ENCODE peak calls at places on chromosomes 13 and 19, in ten cellular contexts. One of them, this sample, is unnamed.

GRCh38 chr13:98315902-98316301 is 138.8 kb upstream of the RNF113B start:
- DNase-seq in GM13977: no peak
- DNase-seq in CD8-positive, alpha-beta T cell: no peak
- DNase-seq in fibroblast of mammary gland: no peak
- DNase-seq in GM23338: no peak
- DNase-seq in choroid plexus epithelial cell: no peak
- DNase-seq in Caco-2: no peak
- DNase-seq in fibroblast of lung: no peak
- DNase-seq in AG04449: no peak
- DNase-seq in AG09319: no peak
- DNase-seq in this sample: no peak

GRCh38 chr19:49014870-49015255 is 2.0 kb downstream of the LHB start:
- DNase-seq in fibroblast of mammary gland: no peak
- DNase-seq in CD8-positive, alpha-beta T cell: no peak
- DNase-seq in fibroblast of lung: no peak
- DNase-seq in Caco-2: no peak
- DNase-seq in GM23338: no peak
- DNase-seq in AG09319: no peak
- DNase-seq in AG04449: no peak
- DNase-seq in choroid plexus epithelial cell: no peak
- DNase-seq in GM13977: peak; percentile 8
- DNase-seq in this sample: no peak

GRCh38 chr13:100209857-100210580 is 121.1 kb downstream of the PCCA start:
- DNase-seq in fibroblast of mammary gland: peak; percentile 84
- DNase-seq in fibroblast of lung: peak; percentile 75
- DNase-seq in GM13977: no peak
- DNase-seq in Caco-2: no peak
- DNase-seq in AG04449: no peak
- DNase-seq in choroid plexus epithelial cell: peak; percentile 47
- DNase-seq in CD8-positive, alpha-beta T cell: no peak
- DNase-seq in AG09319: peak; percentile 24
- DNase-seq in GM23338: no peak
- DNase-seq in this sample: no peak

GRCh38 chr19:44653977-44654784 is 10.5 kb downstream of the PVR start:
- DNase-seq in Caco-2: no peak
- DNase-seq in AG09319: no peak
- DNase-seq in GM13977: peak; percentile 88
- DNase-seq in GM23338: peak; percentile 82
- DNase-seq in CD8-positive, alpha-beta T cell: peak; percentile 62
- DNase-seq in AG04449: no peak
- DNase-seq in fibroblast of mammary gland: peak; percentile 41
- DNase-seq in choroid plexus epithelial cell: peak; percentile 63
- DNase-seq in fibroblast of lung: peak; percentile 55
- DNase-seq in this sample: no peak

GRCh38 chr19:6604906-6605305 is 14.0 kb upstream of the CD70 start:
- DNase-seq in GM13977: no peak
- DNase-seq in GM23338: no peak
- DNase-seq in fibroblast of mammary gland: no peak
- DNase-seq in fibroblast of lung: no peak
- DNase-seq in AG09319: no peak
- DNase-seq in AG04449: no peak
- DNase-seq in Caco-2: no peak
- DNase-seq in choroid plexus epithelial cell: no peak
- DNase-seq in CD8-positive, alpha-beta T cell: no peak
- DNase-seq in this sample: no peak

GRCh38 chr13:105083986-105084385 is 1451.5 kb downstream of the EFNB2 start:
- DNase-seq in GM13977: no peak
- DNase-seq in AG04449: no peak
- DNase-seq in GM23338: no peak
- DNase-seq in Caco-2: no peak
- DNase-seq in fibroblast of lung: no peak
- DNase-seq in choroid plexus epithelial cell: no peak
- DNase-seq in CD8-positive, alpha-beta T cell: no peak
- DNase-seq in fibroblast of mammary gland: no peak
- DNase-seq in AG09319: no peak
- DNase-seq in this sample: no peak

GRCh38 chr13:102702965-102703720 is 8.3 kb upstream of the METTL21C start:
- DNase-seq in CD8-positive, alpha-beta T cell: no peak
- DNase-seq in choroid plexus epithelial cell: peak; percentile 23
- DNase-seq in GM13977: no peak
- DNase-seq in GM23338: no peak
- DNase-seq in fibroblast of mammary gland: no peak
- DNase-seq in fibroblast of lung: peak; percentile 43
- DNase-seq in AG09319: no peak
- DNase-seq in AG04449: no peak
- DNase-seq in Caco-2: no peak
- DNase-seq in this sample: no peak

GRCh38 chr19:15177269-15178116 is 23.3 kb downstream of the NOTCH3 start:
- DNase-seq in GM13977: peak; percentile 92
- DNase-seq in choroid plexus epithelial cell: peak; percentile 70
- DNase-seq in fibroblast of mammary gland: peak; percentile 63
- DNase-seq in GM23338: peak; percentile 92
- DNase-seq in CD8-positive, alpha-beta T cell: peak; percentile 89
- DNase-seq in AG04449: no peak
- DNase-seq in AG09319: peak; percentile 19
- DNase-seq in fibroblast of lung: peak; percentile 65
- DNase-seq in Caco-2: no peak
- DNase-seq in this sample: peak; percentile 91

DNA sequence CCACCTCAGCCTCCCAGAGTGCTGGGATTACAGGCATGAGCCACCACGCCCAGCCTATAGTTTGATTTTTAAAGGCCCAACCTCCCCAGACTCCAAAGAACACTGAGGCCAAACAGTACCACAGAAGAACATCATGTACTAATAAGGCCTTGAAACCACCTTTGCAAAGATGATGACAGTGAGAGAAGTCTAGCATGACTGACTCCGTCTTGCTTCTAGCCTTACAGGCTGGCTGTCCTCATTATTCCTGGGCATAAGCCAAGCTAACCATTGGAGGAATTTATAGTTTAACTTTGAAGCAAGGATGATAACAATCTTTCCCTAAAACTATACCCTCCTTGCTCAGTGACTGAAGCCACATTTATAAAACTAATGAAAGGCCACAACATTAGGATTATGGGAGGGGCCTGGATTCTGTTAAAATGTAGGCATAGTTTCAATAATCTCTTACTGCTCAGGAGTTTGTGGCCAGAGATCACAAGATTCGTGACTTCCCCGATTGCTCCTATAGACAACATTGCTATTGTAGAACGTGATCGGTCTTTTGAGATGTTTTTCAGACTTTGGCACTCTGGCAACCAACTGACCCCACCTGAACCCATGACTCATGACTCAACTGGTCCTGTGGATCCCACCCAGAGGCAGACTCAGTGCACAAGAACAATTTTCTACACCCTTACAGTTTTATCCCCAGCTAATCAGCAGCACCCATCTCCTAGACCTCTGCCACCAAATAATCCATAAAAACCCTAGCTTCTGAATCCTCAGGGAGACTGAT is 17.6 kb downstream of the GPR42 start:
- DNase-seq in GM13977: no peak
- DNase-seq in AG04449: no peak
- DNase-seq in choroid plexus epithelial cell: peak; percentile 7
- DNase-seq in fibroblast of mammary gland: no peak
- DNase-seq in AG09319: no peak
- DNase-seq in Caco-2: no peak
- DNase-seq in fibroblast of lung: no peak
- DNase-seq in CD8-positive, alpha-beta T cell: no peak
- DNase-seq in GM23338: no peak
- DNase-seq in this sample: no peak
- TF ChIP-seq CTCF in GM13977: no peak
- TF ChIP-seq CTCF in AG04449: no peak
- TF ChIP-seq CTCF in choroid plexus epithelial cell: no peak
- TF ChIP-seq CTCF in fibroblast of mammary gland: no peak
- TF ChIP-seq CTCF in AG09319: no peak
- TF ChIP-seq CTCF in Caco-2: no peak
- TF ChIP-seq CTCF in fibroblast of lung: no peak
- TF ChIP-seq CTCF in CD8-positive, alpha-beta T cell: no peak
- TF ChIP-seq CTCF in GM23338: no peak
- TF ChIP-seq CTCF in this sample: no peak

GRCh38 chr19:2724148-2724557 is 3.0 kb upstream of the DIRAS1 start:
- DNase-seq in CD8-positive, alpha-beta T cell: no peak
- DNase-seq in choroid plexus epithelial cell: no peak
- DNase-seq in AG09319: no peak
- DNase-seq in GM13977: no peak
- DNase-seq in AG04449: no peak
- DNase-seq in Caco-2: no peak
- DNase-seq in fibroblast of lung: no peak
- DNase-seq in GM23338: peak; percentile 28
- DNase-seq in fibroblast of mammary gland: no peak
- DNase-seq in this sample: no peak
- TF ChIP-seq CTCF in CD8-positive, alpha-beta T cell: no peak
- TF ChIP-seq CTCF in choroid plexus epithelial cell: peak; percentile 12
- TF ChIP-seq CTCF in AG09319: no peak
- TF ChIP-seq CTCF in GM13977: no peak
- TF ChIP-seq CTCF in AG04449: no peak
- TF ChIP-seq CTCF in Caco-2: no peak
- TF ChIP-seq CTCF in fibroblast of lung: no peak
- TF ChIP-seq CTCF in GM23338: peak; percentile 8
- TF ChIP-seq CTCF in fibroblast of mammary gland: peak; percentile 5
- TF ChIP-seq CTCF in this sample: peak; percentile 18

DNA sequence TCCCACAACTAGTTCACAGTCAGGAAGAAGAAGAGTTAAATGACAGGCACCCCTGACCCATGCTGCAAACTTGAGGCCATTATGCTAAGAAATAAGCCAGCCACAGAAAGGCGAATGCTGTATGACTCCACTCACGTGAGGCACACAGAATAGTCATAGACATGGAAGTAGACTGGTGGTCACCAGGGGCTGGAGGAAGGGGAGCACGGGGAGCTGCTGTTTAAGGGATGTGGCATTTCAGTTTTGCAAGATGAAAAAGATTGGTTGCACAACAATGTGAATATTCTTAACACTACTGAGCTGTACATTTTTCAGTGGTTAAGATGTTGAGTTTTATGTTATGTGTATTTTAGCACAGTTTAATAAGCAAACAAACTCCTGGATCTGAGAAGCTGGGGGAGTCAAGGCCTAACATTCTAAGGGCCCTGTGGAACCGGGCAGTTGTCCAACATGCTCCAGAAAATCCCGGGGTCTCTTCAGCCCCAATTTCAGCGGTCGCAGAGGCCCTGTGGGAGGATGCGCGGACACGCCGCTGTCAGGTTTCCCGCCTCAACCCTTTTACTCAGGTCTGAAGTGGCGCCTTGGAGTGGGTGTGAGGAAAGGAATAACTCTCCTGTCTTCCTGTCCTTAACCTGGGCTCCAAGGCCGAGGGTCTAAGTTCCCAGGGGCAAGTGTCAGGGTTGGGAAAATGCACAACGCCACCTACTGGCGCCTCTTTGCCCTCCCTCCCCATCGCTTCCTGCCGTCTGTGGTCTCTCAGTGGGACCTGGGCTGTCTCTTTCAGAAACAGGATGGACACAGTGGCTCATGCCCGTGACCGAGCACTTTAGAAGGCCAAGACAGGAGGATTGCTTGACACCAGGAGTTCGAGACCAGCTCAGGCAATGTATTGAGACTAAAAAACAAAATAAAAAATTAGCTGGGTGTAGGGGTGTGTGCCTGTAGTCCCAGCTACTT is 4.4 kb upstream of the TMEM272 start:
- DNase-seq in GM13977: peak; percentile 55
- DNase-seq in fibroblast of mammary gland: peak; percentile 18
- DNase-seq in AG04449: no peak
- DNase-seq in fibroblast of lung: peak; percentile 53
- DNase-seq in choroid plexus epithelial cell: peak; percentile 62
- DNase-seq in Caco-2: no peak
- DNase-seq in GM23338: peak; percentile 94
- DNase-seq in AG09319: no peak
- DNase-seq in CD8-positive, alpha-beta T cell: peak; percentile 39
- DNase-seq in this sample: no peak
- TF ChIP-seq CTCF in GM13977: peak; percentile 73
- TF ChIP-seq CTCF in fibroblast of mammary gland: peak; percentile 64
- TF ChIP-seq CTCF in AG04449: peak; percentile 47
- TF ChIP-seq CTCF in fibroblast of lung: peak; percentile 58
- TF ChIP-seq CTCF in choroid plexus epithelial cell: peak; percentile 77
- TF ChIP-seq CTCF in Caco-2: peak; percentile 51
- TF ChIP-seq CTCF in GM23338: peak; percentile 96
- TF ChIP-seq CTCF in AG09319: peak; percentile 44
- TF ChIP-seq CTCF in CD8-positive, alpha-beta T cell: peak; percentile 54
- TF ChIP-seq CTCF in this sample: peak; percentile 29

GRCh38 chr13:51223284-51224270 is 1.4 kb downstream of the FAM124A start:
- DNase-seq in choroid plexus epithelial cell: no peak
- DNase-seq in GM23338: peak; percentile 43
- DNase-seq in AG04449: no peak
- DNase-seq in fibroblast of mammary gland: no peak
- DNase-seq in Caco-2: no peak
- DNase-seq in GM13977: no peak
- DNase-seq in fibroblast of lung: no peak
- DNase-seq in AG09319: no peak
- DNase-seq in CD8-positive, alpha-beta T cell: no peak
- DNase-seq in this sample: no peak

GRCh38 chr13:51220706-51221105 is 1.5 kb upstream of the FAM124A start:
- DNase-seq in GM13977: no peak
- DNase-seq in GM23338: no peak
- DNase-seq in CD8-positive, alpha-beta T cell: no peak
- DNase-seq in Caco-2: no peak
- DNase-seq in fibroblast of lung: no peak
- DNase-seq in AG04449: no peak
- DNase-seq in choroid plexus epithelial cell: no peak
- DNase-seq in AG09319: no peak
- DNase-seq in fibroblast of mammary gland: no peak
- DNase-seq in this sample: no peak

GRCh38 chr13:51221108-51221507 is 1.1 kb upstream of the FAM124A start:
- DNase-seq in AG09319: no peak
- DNase-seq in AG04449: no peak
- DNase-seq in GM23338: no peak
- DNase-seq in fibroblast of mammary gland: no peak
- DNase-seq in fibroblast of lung: no peak
- DNase-seq in Caco-2: no peak
- DNase-seq in choroid plexus epithelial cell: no peak
- DNase-seq in GM13977: no peak
- DNase-seq in CD8-positive, alpha-beta T cell: no peak
- DNase-seq in this sample: no peak

GRCh38 chr13:51221674-51222509 is at the start of gene FAM124A:
- DNase-seq in fibroblast of mammary gland: peak; percentile 27
- DNase-seq in CD8-positive, alpha-beta T cell: peak; percentile 26
- DNase-seq in choroid plexus epithelial cell: peak; percentile 21
- DNase-seq in GM23338: peak; percentile 82
- DNase-seq in fibroblast of lung: peak; percentile 20
- DNase-seq in Caco-2: no peak
- DNase-seq in GM13977: peak; percentile 71
- DNase-seq in AG04449: no peak
- DNase-seq in AG09319: no peak
- DNase-seq in this sample: peak; percentile 71

DNA sequence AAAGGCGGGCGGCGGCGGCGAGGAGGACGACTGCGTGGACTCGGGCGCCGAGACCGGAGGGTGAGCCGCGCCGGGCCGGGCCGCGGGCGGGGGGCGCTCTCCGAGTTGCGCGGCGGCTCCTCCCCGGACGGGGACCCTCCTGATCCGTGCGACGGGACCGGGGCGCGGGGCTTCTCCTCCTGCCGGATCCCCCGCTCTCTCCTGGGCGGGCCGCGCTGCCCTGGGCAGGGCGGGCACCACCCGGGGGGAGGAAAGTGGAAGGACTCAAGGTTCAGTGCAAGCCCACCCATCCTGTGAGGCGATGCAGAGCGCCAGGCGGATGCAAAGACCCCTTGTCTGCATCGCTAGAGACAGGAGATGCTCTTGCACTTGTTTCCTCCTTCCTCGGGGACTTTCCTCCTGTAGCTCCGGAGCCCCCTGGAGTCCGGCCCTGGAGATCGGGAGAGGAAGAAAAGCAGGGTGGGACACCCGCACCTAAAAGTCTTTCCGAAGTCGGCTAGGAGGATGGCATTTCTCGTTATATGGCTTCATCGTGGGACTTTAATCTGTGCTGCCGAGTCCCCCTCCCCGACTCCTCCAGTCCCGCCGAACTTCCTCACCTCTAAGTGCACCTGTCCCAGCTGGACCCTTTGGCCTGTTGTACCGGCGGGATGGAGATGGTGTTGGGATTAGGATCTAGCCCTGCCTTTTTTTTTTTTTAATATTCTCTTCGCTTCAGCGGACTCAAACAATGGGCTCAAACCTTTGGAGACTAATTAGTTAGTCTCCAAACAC is 499 bp downstream of the FAM124A start:
- DNase-seq in Caco-2: no peak
- DNase-seq in choroid plexus epithelial cell: no peak
- DNase-seq in AG09319: no peak
- DNase-seq in GM23338: peak; percentile 59
- DNase-seq in fibroblast of lung: no peak
- DNase-seq in fibroblast of mammary gland: no peak
- DNase-seq in AG04449: no peak
- DNase-seq in GM13977: no peak
- DNase-seq in CD8-positive, alpha-beta T cell: no peak
- DNase-seq in this sample: peak; percentile 47
- TF ChIP-seq CTCF in Caco-2: peak; percentile 20
- TF ChIP-seq CTCF in choroid plexus epithelial cell: peak; percentile 12
- TF ChIP-seq CTCF in AG09319: peak; percentile 15
- TF ChIP-seq CTCF in GM23338: peak; percentile 27
- TF ChIP-seq CTCF in fibroblast of lung: no peak
- TF ChIP-seq CTCF in fibroblast of mammary gland: peak; percentile 15
- TF ChIP-seq CTCF in AG04449: no peak
- TF ChIP-seq CTCF in GM13977: no peak
- TF ChIP-seq CTCF in CD8-positive, alpha-beta T cell: no peak
- TF ChIP-seq CTCF in this sample: no peak

This sample was measured in mesothelial cell of epicardium.